ENCODE peak calls at places on chromosomes 1 and 21, in nine cellular contexts. W, P, T, Q, U, M, I, G and D are unnamed samples.
A peak's percentile ranks its signal among the peaks of the same experiment; 100 is the strongest.

GRCh38 chr1:155186266-155186954 is 12.8 kb downstream of the TRIM46 start:
- DNase-seq in W (no peak), P (no peak), T (no peak), Q (no peak), U (no peak), M (no peak), I (no peak), G (no peak), D (no peak)

GRCh38 chr1:48405400-48405799 is 66.6 kb downstream of the SPATA6 start:
- DNase-seq in W (no peak), P (no peak), T (no peak), Q (peak; percentile 2), U (no peak), M (no peak), I (no peak), G (no peak), D (no peak)

GRCh38 chr1:227192163-227192562 is 126.1 kb downstream of the CDC42BPA start:
- DNase-seq in W (no peak), P (peak; percentile 65), T (peak; percentile 66), Q (peak; percentile 91), U (no peak), M (no peak), I (no peak), G (no peak), D (peak; percentile 86)

GRCh38 chr1:116147972-116148371 is 36.8 kb downstream of the MAB21L3 start:
- DNase-seq in W (no peak), P (no peak), T (no peak), Q (peak; percentile 8), U (no peak), M (no peak), I (no peak), G (no peak), D (no peak)

GRCh38 chr21:37047079-37047478 is 25.8 kb downstream of the PIGP start:
- DNase-seq in W (no peak), P (no peak), T (no peak), Q (no peak), U (no peak), M (no peak), I (no peak), G (no peak), D (no peak)

GRCh38 chr1:153697873-153698647 is 19.6 kb downstream of the NPR1 start:
- DNase-seq in W (no peak), P (no peak), T (no peak), Q (no peak), U (peak; percentile 73), M (peak; percentile 67), I (no peak), G (no peak), D (no peak)

GRCh38 chr21:14753466-14754258 is 207.5 kb upstream of the SAMSN1 start:
- DNase-seq in W (no peak), P (no peak), T (no peak), Q (no peak), U (no peak), M (no peak), I (no peak), G (no peak), D (no peak)

GRCh38 chr1:169003864-169004516 is 102.5 kb upstream of the ATP1B1 start:
- DNase-seq in W (no peak), P (no peak), T (no peak), Q (peak; percentile 78), U (no peak), M (peak; percentile 4), I (no peak), G (no peak), D (no peak)

GRCh38 chr1:36420409-36420808 is 22.7 kb upstream of the LSM10 start:
- DNase-seq in W (no peak), P (no peak), T (no peak), Q (peak; percentile 16), U (no peak), M (no peak), I (no peak), G (no peak), D (no peak)